ENCODE peak calls at places on chromosome 5, in five cellular contexts. E, X, R, C and L are unnamed samples.

GRCh38 chr5:32274548-32275420 is 38.0 kb downstream of the MTMR12 start:
- DNase-seq in E (peak; percentile 80), X (no peak), R (no peak), C (peak; percentile 66), L (peak; percentile 97)

GRCh38 chr5:35789732-35790461 is 66.8 kb upstream of the IL7R start:
- DNase-seq in E (no peak), X (no peak), R (no peak), C (peak; percentile 60), L (no peak)

GRCh38 chr5:98977723-98978122 is 48.9 kb upstream of the CHD1 start:
- DNase-seq in E (no peak), X (no peak), R (no peak), C (no peak), L (no peak)

GRCh38 chr5:176812269-176813259 is 2.2 kb downstream of the UNC5A start:
- DNase-seq in E (peak; percentile 29), X (peak; percentile 58), R (no peak), C (peak; percentile 26), L (peak; percentile 67)

GRCh38 chr5:144205141-144205551 is 34.5 kb downstream of the KCTD16 start:
- DNase-seq in E (peak; percentile 49), X (peak; percentile 24), R (no peak), C (peak; percentile 54), L (peak; percentile 54)

GRCh38 chr5:77881528-77881927 is 105.4 kb upstream of the TBCA start:
- DNase-seq in E (no peak), X (no peak), R (no peak), C (peak; percentile 33), L (peak; percentile 58)

GRCh38 chr5:81688215-81688614 is 62.7 kb downstream of the SSBP2 start:
- DNase-seq in E (no peak), X (no peak), R (no peak), C (no peak), L (no peak)

GRCh38 chr5:154505567-154505966 is 27.5 kb upstream of the HAND1 start:
- DNase-seq in E (no peak), X (no peak), R (no peak), C (no peak), L (no peak)

GRCh38 chr5:159017787-159018186 is 81.9 kb downstream of the EBF1 start:
- DNase-seq in E (peak; percentile 80), X (peak; percentile 30), R (peak; percentile 70), C (peak; percentile 94), L (peak; percentile 72)